ENCODE peak calls at places on chromosomes 4 and X, in six cellular contexts. F is stimulated activated CD8-positive, alpha-beta memory T cell treated with anti-CD3 and anti-CD28 coated beads, Interleukin-15, amount 100 ng/mL, for 24 hours; L is stimulated activated naive CD8-positive, alpha-beta T cell treated with anti-CD3 and anti-CD28 coated beads, Interleukin-15, Interleukin-2, amounts not matched to agents 100 U/mL and 50 U/mL, for 24 hours; V is T-helper 9 cell; A is Caki2; I is left colon. Z is an unnamed sample.

GRCh38 chr4:8852118-8852704 is 19.4 kb downstream of the HMX1 start:
- DNase-seq in F (no peak), L (no peak), V (no peak), A (no peak), I (no peak), Z (no peak)

GRCh38 chr4:8710416-8710815 is 117.9 kb downstream of the CPZ start:
- DNase-seq in F (no peak), L (no peak), V (no peak), A (no peak), I (no peak), Z (no peak)

GRCh38 chr4:158758703-158759102 is 10.1 kb upstream of the FNIP2 start:
- DNase-seq in F (no peak), L (no peak), V (no peak), A (no peak), I (no peak), Z (no peak)

GRCh38 chr4:145670422-145670821 is 9.5 kb upstream of the C4orf51 start:
- DNase-seq in F (no peak), L (no peak), V (no peak), A (no peak), I (no peak), Z (no peak)

GRCh38 chr4:14867847-14868246 is 134.4 kb upstream of the CPEB2 start:
- DNase-seq in F (no peak), L (no peak), V (no peak), A (no peak), I (no peak), Z (no peak)

GRCh38 chrX:110825972-110826371 is 30.4 kb upstream of the CHRDL1 start:
- DNase-seq in F (no peak), L (no peak), V (no peak), A (no peak), I (no peak), Z (no peak)

GRCh38 chr4:141036786-141037185 is 96.5 kb downstream of the RNF150 start:
- DNase-seq in F (no peak), L (no peak), V (no peak), A (no peak), I (no peak), Z (no peak)

GRCh38 chr4:167475951-167476350 is 241.7 kb upstream of the SPOCK3 start:
- DNase-seq in F (no peak), L (no peak), V (no peak), A (no peak), I (no peak), Z (no peak)

GRCh38 chr4:13599159-13599558 is 28.4 kb downstream of the BOD1L1 start:
- DNase-seq in F (no peak), L (no peak), V (no peak), A (no peak), I (no peak), Z (no peak)

GRCh38 chr4:7880681-7881080 is 59.0 kb downstream of the AFAP1 start:
- DNase-seq in F (no peak), L (no peak), V (no peak), A (no peak), I (no peak), Z (no peak)

GRCh38 chrX:154419688-154420401 is 8.5 kb downstream of the TAFAZZIN start:
- DNase-seq in F (no peak), L (no peak), V (no peak), A (no peak), I (no peak), Z (no peak)

GRCh38 chr4:4480685-4481393 is 61.0 kb downstream of the STX18 start:
- DNase-seq in F (no peak), L (no peak), V (no peak), A (no peak), I (no peak), Z (no peak)

GRCh38 chr4:7872264-7872771 is 67.3 kb downstream of the AFAP1 start:
- DNase-seq in F (no peak), L (no peak), V (no peak), A (no peak), I (no peak), Z (no peak)

GRCh38 chr4:69497886-69498395 is 2.2 kb upstream of the UGT2B4 start:
- DNase-seq in F (no peak), L (no peak), V (no peak), A (peak; percentile 57), I (no peak), Z (no peak)

GRCh38 chrX:72539822-72540221 is 32.8 kb downstream of the HDAC8 start:
- DNase-seq in F (no peak), L (no peak), V (no peak), A (no peak), I (no peak), Z (no peak)

GRCh38 chr4:146545102-146545501 is 23.4 kb upstream of the SLC10A7 start:
- DNase-seq in F (no peak), L (no peak), V (no peak), A (no peak), I (no peak), Z (no peak)

GRCh38 chr4:34850426-34850825 is 1393.9 kb downstream of the ARAP2 start:
- DNase-seq in F (no peak), L (no peak), V (no peak), A (no peak), I (no peak), Z (no peak)

GRCh38 chr4:8592366-8593267 is at the start of gene CPZ:
- DNase-seq in F (no peak), L (no peak), V (no peak), A (no peak), I (no peak), Z (no peak)

GRCh38 chr4:38177792-38178665 is 217.8 kb downstream of the PTTG2 start:
- DNase-seq in F (no peak), L (peak; percentile 39), V (peak; percentile 15), A (no peak), I (peak; percentile 81), Z (peak; percentile 79)

Z was measured in T-helper 2 cell.